ENCODE peak calls at places on chromosome 10, in ten cellular contexts. One of them, this sample, is unnamed.
A peak's percentile ranks its signal among the peaks of the same experiment; 100 is the strongest.

GRCh38 chr10:104406715-104407517 is 53.3 kb downstream of the CFAP58 start:
- DNase-seq in AG08396: peak; percentile 9
- DNase-seq in GM13977: peak; percentile 16
- DNase-seq in SHP77: no peak
- DNase-seq in stimulated activated CD8-positive, alpha-beta memory T cell treated with anti-CD3 and anti-CD28 coated beads, Interleukin-12 subunit alpha, Interleukin-12 subunit beta, amount 100 ng/mL, for 4 hours: no peak
- DNase-seq in cardiac fibroblast: peak; percentile 74
- DNase-seq in stimulated activated CD4-positive, alpha-beta T cell treated with anti-CD3 and anti-CD28 coated beads, TNF-alpha, amount 100 ng/mL, for 4 hours: no peak
- DNase-seq in osteocyte: no peak
- DNase-seq in SW 1271: peak; percentile 7
- DNase-seq in cardiac muscle cell: peak; percentile 67
- DNase-seq in this sample: peak; percentile 12

GRCh38 chr10:50422259-50422658 is 170.9 kb upstream of the ASAH2 start:
- DNase-seq in SHP77: no peak
- DNase-seq in GM13977: no peak
- DNase-seq in AG08396: no peak
- DNase-seq in cardiac fibroblast: no peak
- DNase-seq in osteocyte: no peak
- DNase-seq in stimulated activated CD4-positive, alpha-beta T cell treated with anti-CD3 and anti-CD28 coated beads, TNF-alpha, amount 100 ng/mL, for 4 hours: no peak
- DNase-seq in stimulated activated CD8-positive, alpha-beta memory T cell treated with anti-CD3 and anti-CD28 coated beads, Interleukin-12 subunit alpha, Interleukin-12 subunit beta, amount 100 ng/mL, for 4 hours: no peak
- DNase-seq in SW 1271: no peak
- DNase-seq in cardiac muscle cell: no peak
- DNase-seq in this sample: no peak

GRCh38 chr10:70786799-70787415 is 1.7 kb upstream of the TBATA start:
- DNase-seq in cardiac muscle cell: peak; percentile 69
- DNase-seq in cardiac fibroblast: peak; percentile 9
- DNase-seq in SW 1271: no peak
- DNase-seq in SHP77: no peak
- DNase-seq in GM13977: no peak
- DNase-seq in AG08396: no peak
- DNase-seq in stimulated activated CD8-positive, alpha-beta memory T cell treated with anti-CD3 and anti-CD28 coated beads, Interleukin-12 subunit alpha, Interleukin-12 subunit beta, amount 100 ng/mL, for 4 hours: no peak
- DNase-seq in osteocyte: no peak
- DNase-seq in stimulated activated CD4-positive, alpha-beta T cell treated with anti-CD3 and anti-CD28 coated beads, TNF-alpha, amount 100 ng/mL, for 4 hours: no peak
- DNase-seq in this sample: no peak

GRCh38 chr10:10500941-10501340 is 516.7 kb upstream of the CELF2 start:
- DNase-seq in SW 1271: no peak
- DNase-seq in osteocyte: no peak
- DNase-seq in cardiac muscle cell: peak; percentile 74
- DNase-seq in GM13977: no peak
- DNase-seq in AG08396: peak; percentile 17
- DNase-seq in cardiac fibroblast: peak; percentile 92
- DNase-seq in stimulated activated CD4-positive, alpha-beta T cell treated with anti-CD3 and anti-CD28 coated beads, TNF-alpha, amount 100 ng/mL, for 4 hours: no peak
- DNase-seq in SHP77: no peak
- DNase-seq in stimulated activated CD8-positive, alpha-beta memory T cell treated with anti-CD3 and anti-CD28 coated beads, Interleukin-12 subunit alpha, Interleukin-12 subunit beta, amount 100 ng/mL, for 4 hours: no peak
- DNase-seq in this sample: no peak

GRCh38 chr10:80457554-80458262 is 3.6 kb downstream of the TSPAN14 start:
- DNase-seq in osteocyte: no peak
- DNase-seq in cardiac fibroblast: no peak
- DNase-seq in stimulated activated CD4-positive, alpha-beta T cell treated with anti-CD3 and anti-CD28 coated beads, TNF-alpha, amount 100 ng/mL, for 4 hours: no peak
- DNase-seq in AG08396: no peak
- DNase-seq in cardiac muscle cell: no peak
- DNase-seq in SW 1271: no peak
- DNase-seq in SHP77: no peak
- DNase-seq in GM13977: no peak
- DNase-seq in stimulated activated CD8-positive, alpha-beta memory T cell treated with anti-CD3 and anti-CD28 coated beads, Interleukin-12 subunit alpha, Interleukin-12 subunit beta, amount 100 ng/mL, for 4 hours: no peak
- DNase-seq in this sample: no peak

GRCh38 chr10:59876695-59877094 is 29.7 kb downstream of the CCDC6 start:
- DNase-seq in stimulated activated CD4-positive, alpha-beta T cell treated with anti-CD3 and anti-CD28 coated beads, TNF-alpha, amount 100 ng/mL, for 4 hours: no peak
- DNase-seq in GM13977: no peak
- DNase-seq in AG08396: no peak
- DNase-seq in SHP77: no peak
- DNase-seq in SW 1271: no peak
- DNase-seq in osteocyte: no peak
- DNase-seq in cardiac fibroblast: peak; percentile 56
- DNase-seq in cardiac muscle cell: no peak
- DNase-seq in stimulated activated CD8-positive, alpha-beta memory T cell treated with anti-CD3 and anti-CD28 coated beads, Interleukin-12 subunit alpha, Interleukin-12 subunit beta, amount 100 ng/mL, for 4 hours: no peak
- DNase-seq in this sample: no peak

GRCh38 chr10:70558871-70559810 is 43.4 kb downstream of the PRF1 start:
- DNase-seq in AG08396: peak; percentile 84
- DNase-seq in SW 1271: no peak
- DNase-seq in stimulated activated CD4-positive, alpha-beta T cell treated with anti-CD3 and anti-CD28 coated beads, TNF-alpha, amount 100 ng/mL, for 4 hours: peak; percentile 47
- DNase-seq in GM13977: peak; percentile 84
- DNase-seq in SHP77: no peak
- DNase-seq in stimulated activated CD8-positive, alpha-beta memory T cell treated with anti-CD3 and anti-CD28 coated beads, Interleukin-12 subunit alpha, Interleukin-12 subunit beta, amount 100 ng/mL, for 4 hours: peak; percentile 53
- DNase-seq in osteocyte: no peak
- DNase-seq in cardiac muscle cell: peak; percentile 72
- DNase-seq in cardiac fibroblast: peak; percentile 54
- DNase-seq in this sample: peak; percentile 77

GRCh38 chr10:35351021-35351420 is 14.7 kb downstream of the CCNY start:
- DNase-seq in GM13977: no peak
- DNase-seq in osteocyte: no peak
- DNase-seq in cardiac muscle cell: no peak
- DNase-seq in AG08396: no peak
- DNase-seq in cardiac fibroblast: no peak
- DNase-seq in SHP77: no peak
- DNase-seq in stimulated activated CD8-positive, alpha-beta memory T cell treated with anti-CD3 and anti-CD28 coated beads, Interleukin-12 subunit alpha, Interleukin-12 subunit beta, amount 100 ng/mL, for 4 hours: no peak
- DNase-seq in SW 1271: no peak
- DNase-seq in stimulated activated CD4-positive, alpha-beta T cell treated with anti-CD3 and anti-CD28 coated beads, TNF-alpha, amount 100 ng/mL, for 4 hours: no peak
- DNase-seq in this sample: peak; percentile 27

GRCh38 chr10:101467286-101467770 is 113.4 kb downstream of the BTRC start:
- DNase-seq in cardiac fibroblast: peak; percentile 83
- DNase-seq in SW 1271: peak; percentile 71
- DNase-seq in stimulated activated CD8-positive, alpha-beta memory T cell treated with anti-CD3 and anti-CD28 coated beads, Interleukin-12 subunit alpha, Interleukin-12 subunit beta, amount 100 ng/mL, for 4 hours: no peak
- DNase-seq in osteocyte: no peak
- DNase-seq in AG08396: peak; percentile 64
- DNase-seq in GM13977: peak; percentile 65
- DNase-seq in cardiac muscle cell: peak; percentile 83
- DNase-seq in SHP77: peak; percentile 75
- DNase-seq in stimulated activated CD4-positive, alpha-beta T cell treated with anti-CD3 and anti-CD28 coated beads, TNF-alpha, amount 100 ng/mL, for 4 hours: no peak
- DNase-seq in this sample: peak; percentile 58

This sample was measured in GM20000.